ENCODE peak calls at places on chromosomes 6 and 20, in eight cellular contexts. One of them, this sample, is unnamed.

GRCh38 chr20:34581341-34582189 is 23.0 kb downstream of the MAP1LC3A start:
- DNase-seq in GM20000: peak; percentile 25
- DNase-seq in GM13976: peak; percentile 39
- DNase-seq in left ventricle myocardium inferior: peak; percentile 42
- DNase-seq in GM10248: peak; percentile 29
- DNase-seq in CD8-positive, alpha-beta T cell: no peak
- DNase-seq in adrenal gland: no peak
- DNase-seq in lower leg skin: no peak
- DNase-seq in this sample: no peak

GRCh38 chr20:45890077-45890996 is 671 bp downstream of the NEURL2 start:
- DNase-seq in CD8-positive, alpha-beta T cell: peak; percentile 29
- DNase-seq in left ventricle myocardium inferior: peak; percentile 85
- DNase-seq in GM10248: peak; percentile 66
- DNase-seq in adrenal gland: peak; percentile 79
- DNase-seq in GM20000: peak; percentile 75
- DNase-seq in GM13976: peak; percentile 74
- DNase-seq in lower leg skin: peak; percentile 78
- DNase-seq in this sample: no peak

GRCh38 chr6:112311950-112312547 is 35.1 kb upstream of the RFPL4B start:
- DNase-seq in lower leg skin: no peak
- DNase-seq in GM10248: peak; percentile 47
- DNase-seq in adrenal gland: no peak
- DNase-seq in GM20000: peak; percentile 39
- DNase-seq in left ventricle myocardium inferior: no peak
- DNase-seq in GM13976: peak; percentile 47
- DNase-seq in CD8-positive, alpha-beta T cell: no peak
- DNase-seq in this sample: no peak

GRCh38 chr6:1179571-1180459 is 132.1 kb upstream of the FOXQ1 start:
- DNase-seq in GM20000: no peak
- DNase-seq in adrenal gland: no peak
- DNase-seq in lower leg skin: no peak
- DNase-seq in GM13976: no peak
- DNase-seq in left ventricle myocardium inferior: no peak
- DNase-seq in GM10248: no peak
- DNase-seq in CD8-positive, alpha-beta T cell: no peak
- DNase-seq in this sample: no peak

GRCh38 chr20:51269671-51270070 is 246.8 kb upstream of the KCNG1 start:
- DNase-seq in adrenal gland: no peak
- DNase-seq in left ventricle myocardium inferior: no peak
- DNase-seq in CD8-positive, alpha-beta T cell: no peak
- DNase-seq in GM20000: no peak
- DNase-seq in lower leg skin: no peak
- DNase-seq in GM10248: no peak
- DNase-seq in GM13976: no peak
- DNase-seq in this sample: no peak

GRCh38 chr6:135938588-135939215 is 87.2 kb downstream of the PDE7B start:
- DNase-seq in GM20000: peak; percentile 14
- DNase-seq in lower leg skin: no peak
- DNase-seq in left ventricle myocardium inferior: peak; percentile 22
- DNase-seq in adrenal gland: peak; percentile 26
- DNase-seq in GM10248: no peak
- DNase-seq in GM13976: no peak
- DNase-seq in CD8-positive, alpha-beta T cell: no peak
- DNase-seq in this sample: no peak

GRCh38 chr6:3960754-3961361 is 111.7 kb downstream of the FAM50B start:
- DNase-seq in GM13976: no peak
- DNase-seq in GM20000: no peak
- DNase-seq in adrenal gland: no peak
- DNase-seq in CD8-positive, alpha-beta T cell: no peak
- DNase-seq in left ventricle myocardium inferior: no peak
- DNase-seq in GM10248: no peak
- DNase-seq in lower leg skin: no peak
- DNase-seq in this sample: no peak

GRCh38 chr6:6688283-6688682 is 99.8 kb downstream of the LY86 start:
- DNase-seq in GM13976: peak; percentile 47
- DNase-seq in GM20000: no peak
- DNase-seq in CD8-positive, alpha-beta T cell: no peak
- DNase-seq in left ventricle myocardium inferior: no peak
- DNase-seq in lower leg skin: no peak
- DNase-seq in adrenal gland: no peak
- DNase-seq in GM10248: no peak
- DNase-seq in this sample: no peak

GRCh38 chr20:62961310-62961783 is 8.8 kb downstream of the SLC17A9 start:
- DNase-seq in GM13976: no peak
- DNase-seq in GM10248: no peak
- DNase-seq in GM20000: no peak
- DNase-seq in CD8-positive, alpha-beta T cell: no peak
- DNase-seq in adrenal gland: no peak
- DNase-seq in left ventricle myocardium inferior: no peak
- DNase-seq in lower leg skin: no peak
- DNase-seq in this sample: no peak

GRCh38 chr6:46174904-46175303 is 4.1 kb upstream of the ENPP5 start:
- DNase-seq in CD8-positive, alpha-beta T cell: no peak
- DNase-seq in lower leg skin: no peak
- DNase-seq in GM10248: no peak
- DNase-seq in adrenal gland: no peak
- DNase-seq in left ventricle myocardium inferior: no peak
- DNase-seq in GM13976: no peak
- DNase-seq in GM20000: no peak
- DNase-seq in this sample: no peak

GRCh38 chr20:43987531-43987930 is 72.9 kb downstream of the TOX2 start:
- DNase-seq in CD8-positive, alpha-beta T cell: no peak
- DNase-seq in lower leg skin: no peak
- DNase-seq in left ventricle myocardium inferior: no peak
- DNase-seq in adrenal gland: no peak
- DNase-seq in GM13976: no peak
- DNase-seq in GM10248: no peak
- DNase-seq in GM20000: no peak
- DNase-seq in this sample: no peak

GRCh38 chr20:32574296-32575226 is 10.6 kb downstream of the NOL4L start:
- DNase-seq in left ventricle myocardium inferior: no peak
- DNase-seq in adrenal gland: peak; percentile 79
- DNase-seq in GM10248: no peak
- DNase-seq in CD8-positive, alpha-beta T cell: no peak
- DNase-seq in lower leg skin: no peak
- DNase-seq in GM13976: no peak
- DNase-seq in GM20000: no peak
- DNase-seq in this sample: peak; percentile 47

GRCh38 chr6:13917141-13917540 is 7.6 kb upstream of the RNF182 start:
- DNase-seq in adrenal gland: no peak
- DNase-seq in GM13976: no peak
- DNase-seq in left ventricle myocardium inferior: no peak
- DNase-seq in lower leg skin: no peak
- DNase-seq in CD8-positive, alpha-beta T cell: no peak
- DNase-seq in GM10248: no peak
- DNase-seq in GM20000: no peak
- DNase-seq in this sample: no peak

GRCh38 chr6:13916230-13916944 is 8.4 kb upstream of the RNF182 start:
- DNase-seq in GM10248: no peak
- DNase-seq in adrenal gland: no peak
- DNase-seq in left ventricle myocardium inferior: no peak
- DNase-seq in CD8-positive, alpha-beta T cell: no peak
- DNase-seq in lower leg skin: no peak
- DNase-seq in GM20000: no peak
- DNase-seq in GM13976: no peak
- DNase-seq in this sample: no peak

GRCh38 chr6:13913226-13914001 is 11.3 kb upstream of the RNF182 start:
- DNase-seq in GM10248: no peak
- DNase-seq in left ventricle myocardium inferior: no peak
- DNase-seq in GM13976: no peak
- DNase-seq in CD8-positive, alpha-beta T cell: no peak
- DNase-seq in lower leg skin: no peak
- DNase-seq in GM20000: no peak
- DNase-seq in adrenal gland: no peak
- DNase-seq in this sample: no peak

GRCh38 chr6:13914346-13914745 is 10.4 kb upstream of the RNF182 start:
- DNase-seq in GM10248: no peak
- DNase-seq in CD8-positive, alpha-beta T cell: no peak
- DNase-seq in lower leg skin: no peak
- DNase-seq in GM13976: no peak
- DNase-seq in left ventricle myocardium inferior: no peak
- DNase-seq in GM20000: no peak
- DNase-seq in adrenal gland: no peak
- DNase-seq in this sample: no peak

GRCh38 chr6:13915566-13916229 is 9.1 kb upstream of the RNF182 start:
- DNase-seq in GM20000: no peak
- DNase-seq in CD8-positive, alpha-beta T cell: no peak
- DNase-seq in adrenal gland: no peak
- DNase-seq in GM10248: no peak
- DNase-seq in left ventricle myocardium inferior: no peak
- DNase-seq in lower leg skin: no peak
- DNase-seq in GM13976: no peak
- DNase-seq in this sample: no peak
- TF ChIP-seq CTCF in GM20000: no peak
- TF ChIP-seq CTCF in CD8-positive, alpha-beta T cell: no peak
- TF ChIP-seq CTCF in adrenal gland: no peak
- TF ChIP-seq CTCF in GM10248: no peak
- TF ChIP-seq CTCF in left ventricle myocardium inferior: no peak
- TF ChIP-seq CTCF in lower leg skin: no peak
- TF ChIP-seq CTCF in GM13976: no peak
- TF ChIP-seq CTCF in this sample: no peak

GRCh38 chr6:143510991-143511891 is at the start of gene FUCA2:
- DNase-seq in GM13976: peak; percentile 79
- DNase-seq in GM20000: peak; percentile 71
- DNase-seq in left ventricle myocardium inferior: peak; percentile 94
- DNase-seq in lower leg skin: peak; percentile 88
- DNase-seq in GM10248: peak; percentile 69
- DNase-seq in adrenal gland: peak; percentile 96
- DNase-seq in CD8-positive, alpha-beta T cell: peak; percentile 38
- DNase-seq in this sample: peak; percentile 64
- TF ChIP-seq CTCF in GM13976: no peak
- TF ChIP-seq CTCF in GM20000: no peak
- TF ChIP-seq CTCF in left ventricle myocardium inferior: no peak
- TF ChIP-seq CTCF in lower leg skin: peak; percentile 49
- TF ChIP-seq CTCF in GM10248: no peak
- TF ChIP-seq CTCF in adrenal gland: no peak
- TF ChIP-seq CTCF in CD8-positive, alpha-beta T cell: no peak
- TF ChIP-seq CTCF in this sample: no peak

GRCh38 chr20:39538317-39538716 is 576.2 kb downstream of the DHX35 start:
- DNase-seq in adrenal gland: no peak
- DNase-seq in GM20000: no peak
- DNase-seq in GM13976: no peak
- DNase-seq in CD8-positive, alpha-beta T cell: no peak
- DNase-seq in left ventricle myocardium inferior: no peak
- DNase-seq in GM10248: no peak
- DNase-seq in lower leg skin: no peak
- DNase-seq in this sample: no peak
- TF ChIP-seq CTCF in adrenal gland: no peak
- TF ChIP-seq CTCF in GM20000: no peak
- TF ChIP-seq CTCF in GM13976: no peak
- TF ChIP-seq CTCF in CD8-positive, alpha-beta T cell: no peak
- TF ChIP-seq CTCF in left ventricle myocardium inferior: no peak
- TF ChIP-seq CTCF in GM10248: no peak
- TF ChIP-seq CTCF in lower leg skin: no peak
- TF ChIP-seq CTCF in this sample: no peak

DNA sequence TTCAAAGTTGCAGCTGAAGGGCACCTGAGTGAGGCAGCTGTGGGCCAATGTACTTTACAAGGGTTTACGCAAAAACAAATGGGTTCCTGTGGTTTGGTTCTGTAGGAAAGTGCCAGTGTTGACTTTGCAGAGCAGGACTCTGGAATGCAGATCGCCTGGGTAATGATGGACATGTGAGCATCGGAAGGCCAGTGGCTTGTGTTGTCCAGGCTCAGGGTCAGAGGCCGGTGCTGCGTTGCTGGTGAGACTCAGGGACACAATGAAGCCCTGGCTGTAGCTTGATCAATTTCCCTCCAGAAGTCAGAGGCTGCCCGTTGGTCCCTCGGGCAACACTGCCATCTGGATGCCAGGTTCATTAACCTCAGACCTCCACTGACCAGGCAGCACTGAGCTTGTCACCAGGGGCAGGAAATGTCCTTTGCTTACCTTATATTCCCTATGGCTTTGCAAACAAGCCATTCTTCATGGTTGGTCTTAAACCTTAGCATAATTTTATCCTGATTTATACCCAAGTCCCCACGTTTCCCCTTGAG is 753.4 kb downstream of the QKI start:
- DNase-seq in GM10248: no peak
- DNase-seq in CD8-positive, alpha-beta T cell: no peak
- DNase-seq in adrenal gland: no peak
- DNase-seq in left ventricle myocardium inferior: peak; percentile 25
- DNase-seq in GM20000: no peak
- DNase-seq in lower leg skin: no peak
- DNase-seq in GM13976: no peak
- DNase-seq in this sample: no peak
- TF ChIP-seq CTCF in GM10248: no peak
- TF ChIP-seq CTCF in CD8-positive, alpha-beta T cell: no peak
- TF ChIP-seq CTCF in adrenal gland: no peak
- TF ChIP-seq CTCF in left ventricle myocardium inferior: peak; percentile 48
- TF ChIP-seq CTCF in GM20000: no peak
- TF ChIP-seq CTCF in lower leg skin: no peak
- TF ChIP-seq CTCF in GM13976: no peak
- TF ChIP-seq CTCF in this sample: no peak

DNA sequence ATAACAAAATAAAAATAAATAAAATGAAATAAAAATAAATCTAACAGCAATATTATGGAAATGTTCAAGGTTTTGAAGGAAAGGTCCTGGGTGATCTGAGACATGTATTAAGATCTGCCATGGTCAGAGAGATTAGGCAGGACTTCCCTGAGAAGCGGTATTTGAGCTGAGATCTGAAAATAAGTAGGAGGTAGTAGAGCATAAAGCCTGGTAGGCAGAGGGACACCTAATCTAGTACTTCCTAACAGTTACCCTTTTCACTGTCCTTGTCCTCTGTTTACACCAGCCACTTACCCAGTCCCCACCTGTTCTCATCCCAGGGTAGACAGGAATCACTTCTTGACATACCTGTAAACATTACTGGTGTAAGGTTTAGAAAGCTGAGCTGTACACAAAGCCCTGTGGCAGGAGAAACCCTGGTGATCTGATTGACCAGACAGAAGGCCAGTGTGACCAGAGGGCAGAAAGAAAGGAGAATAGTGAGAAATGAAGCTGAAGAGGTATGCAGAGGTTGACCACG is 8.3 kb upstream of the ZNF318 start:
- DNase-seq in lower leg skin: no peak
- DNase-seq in GM20000: no peak
- DNase-seq in left ventricle myocardium inferior: no peak
- DNase-seq in adrenal gland: no peak
- DNase-seq in GM13976: no peak
- DNase-seq in CD8-positive, alpha-beta T cell: no peak
- DNase-seq in GM10248: no peak
- DNase-seq in this sample: no peak
- TF ChIP-seq CTCF in lower leg skin: no peak
- TF ChIP-seq CTCF in GM20000: no peak
- TF ChIP-seq CTCF in left ventricle myocardium inferior: no peak
- TF ChIP-seq CTCF in adrenal gland: no peak
- TF ChIP-seq CTCF in GM13976: no peak
- TF ChIP-seq CTCF in CD8-positive, alpha-beta T cell: no peak
- TF ChIP-seq CTCF in GM10248: no peak
- TF ChIP-seq CTCF in this sample: no peak

This sample was measured in AG04450.